ENCODE peak calls at places on chromosomes 5 and 9, in six cellular contexts. One of them, this sample, is unnamed.

GRCh38 chr5:14204785-14205321 is 61.7 kb downstream of the TRIO start:
- DNase-seq in upper lobe of right lung: peak; percentile 74
- DNase-seq in hepatocyte: peak; percentile 70
- DNase-seq in uterus: peak; percentile 71
- DNase-seq in left lung: peak; percentile 73
- DNase-seq in A549: peak; percentile 90
- DNase-seq in this sample: no peak

GRCh38 chr9:36161187-36161586 is 8.0 kb upstream of the CCIN start:
- DNase-seq in hepatocyte: no peak
- DNase-seq in A549: no peak
- DNase-seq in left lung: no peak
- DNase-seq in upper lobe of right lung: no peak
- DNase-seq in uterus: no peak
- DNase-seq in this sample: no peak

GRCh38 chr5:22852807-22853670 is at the start of gene CDH12:
- DNase-seq in A549: no peak
- DNase-seq in hepatocyte: peak; percentile 26
- DNase-seq in upper lobe of right lung: no peak
- DNase-seq in uterus: no peak
- DNase-seq in left lung: no peak
- DNase-seq in this sample: no peak

GRCh38 chr5:91146905-91147600 is 236.1 kb downstream of the ARRDC3 start:
- DNase-seq in upper lobe of right lung: peak; percentile 76
- DNase-seq in uterus: no peak
- DNase-seq in A549: no peak
- DNase-seq in hepatocyte: no peak
- DNase-seq in left lung: peak; percentile 52
- DNase-seq in this sample: no peak

GRCh38 chr9:5557606-5558587 is 47.6 kb downstream of the PDCD1LG2 start:
- DNase-seq in A549: no peak
- DNase-seq in upper lobe of right lung: no peak
- DNase-seq in left lung: peak; percentile 46
- DNase-seq in uterus: no peak
- DNase-seq in hepatocyte: no peak
- DNase-seq in this sample: no peak

GRCh38 chr9:109652112-109652511 is 127.9 kb upstream of the PALM2AKAP2 start:
- DNase-seq in hepatocyte: no peak
- DNase-seq in uterus: no peak
- DNase-seq in upper lobe of right lung: no peak
- DNase-seq in left lung: no peak
- DNase-seq in A549: no peak
- DNase-seq in this sample: no peak

GRCh38 chr5:148482697-148483462 is 99.1 kb downstream of the FBXO38 start:
- DNase-seq in hepatocyte: peak; percentile 51
- DNase-seq in A549: peak; percentile 72
- DNase-seq in uterus: no peak
- DNase-seq in left lung: peak; percentile 65
- DNase-seq in upper lobe of right lung: peak; percentile 75
- DNase-seq in this sample: peak; percentile 79

GRCh38 chr9:110532908-110533665 is 46.5 kb downstream of the SVEP1 start:
- DNase-seq in A549: no peak
- DNase-seq in uterus: no peak
- DNase-seq in hepatocyte: no peak
- DNase-seq in left lung: no peak
- DNase-seq in upper lobe of right lung: no peak
- DNase-seq in this sample: no peak

GRCh38 chr5:116574682-116575634 is at the start of gene SEMA6A:
- DNase-seq in A549: peak; percentile 82
- DNase-seq in upper lobe of right lung: peak; percentile 89
- DNase-seq in uterus: peak; percentile 85
- DNase-seq in left lung: peak; percentile 86
- DNase-seq in hepatocyte: peak; percentile 95
- DNase-seq in this sample: peak; percentile 89

GRCh38 chr9:74025402-74025894 is 471.7 kb upstream of the RORB start:
- DNase-seq in upper lobe of right lung: no peak
- DNase-seq in uterus: no peak
- DNase-seq in hepatocyte: peak; percentile 39
- DNase-seq in left lung: no peak
- DNase-seq in A549: peak; percentile 32
- DNase-seq in this sample: no peak

GRCh38 chr9:88741335-88741734 is 206.4 kb downstream of the NXNL2 start:
- DNase-seq in upper lobe of right lung: no peak
- DNase-seq in uterus: no peak
- DNase-seq in A549: peak; percentile 44
- DNase-seq in hepatocyte: no peak
- DNase-seq in left lung: no peak
- DNase-seq in this sample: no peak

GRCh38 chr5:66929995-66930394 is 266.6 kb downstream of the CD180 start:
- DNase-seq in upper lobe of right lung: no peak
- DNase-seq in hepatocyte: no peak
- DNase-seq in uterus: no peak
- DNase-seq in A549: no peak
- DNase-seq in left lung: no peak
- DNase-seq in this sample: no peak

GRCh38 chr5:66929281-66929680 is 267.3 kb downstream of the CD180 start:
- DNase-seq in uterus: no peak
- DNase-seq in left lung: no peak
- DNase-seq in hepatocyte: no peak
- DNase-seq in A549: no peak
- DNase-seq in upper lobe of right lung: no peak
- DNase-seq in this sample: no peak

GRCh38 chr5:66931651-66932050 is 264.9 kb downstream of the CD180 start:
- DNase-seq in left lung: no peak
- DNase-seq in upper lobe of right lung: no peak
- DNase-seq in uterus: no peak
- DNase-seq in hepatocyte: no peak
- DNase-seq in A549: no peak
- DNase-seq in this sample: no peak

GRCh38 chr5:66933066-66933465 is 263.5 kb downstream of the CD180 start:
- DNase-seq in uterus: no peak
- DNase-seq in hepatocyte: no peak
- DNase-seq in A549: no peak
- DNase-seq in upper lobe of right lung: no peak
- DNase-seq in left lung: no peak
- DNase-seq in this sample: no peak

GRCh38 chr5:66932446-66932845 is 264.2 kb downstream of the CD180 start:
- DNase-seq in hepatocyte: no peak
- DNase-seq in upper lobe of right lung: no peak
- DNase-seq in uterus: no peak
- DNase-seq in A549: no peak
- DNase-seq in left lung: no peak
- DNase-seq in this sample: no peak
- H3K27ac ChIP-seq in hepatocyte: no peak overlapping the region
- H3K27ac ChIP-seq in upper lobe of right lung: no peak overlapping the region
- H3K27ac ChIP-seq in uterus: no peak overlapping the region
- H3K27ac ChIP-seq in A549: no peak overlapping the region
- H3K27ac ChIP-seq in left lung: no peak overlapping the region
- H3K27ac ChIP-seq in this sample: no peak overlapping the region

DNA sequence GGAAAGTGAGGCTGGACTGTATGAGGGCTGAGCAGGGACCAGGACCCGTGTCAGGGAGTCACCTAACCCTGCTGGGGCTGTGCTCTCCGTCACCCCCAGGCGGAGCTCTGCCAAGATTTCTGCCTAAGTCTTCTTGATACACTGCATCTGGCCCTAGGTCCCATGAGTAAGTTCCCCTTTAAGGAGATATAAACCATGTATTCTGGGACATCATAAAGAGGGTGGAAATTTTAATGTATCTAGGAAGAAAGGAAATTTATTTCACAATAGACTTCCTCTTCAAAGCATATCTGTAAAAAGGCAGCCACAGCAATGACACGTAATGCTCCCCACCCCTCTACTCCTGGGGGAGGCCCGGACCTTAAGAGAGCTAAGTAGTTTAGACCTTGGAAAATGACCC is 183.4 kb downstream of the FBXL7 start:
- DNase-seq in uterus: no peak
- DNase-seq in A549: peak; percentile 12
- DNase-seq in hepatocyte: peak; percentile 21
- DNase-seq in upper lobe of right lung: no peak
- DNase-seq in left lung: no peak
- DNase-seq in this sample: no peak
- TF ChIP-seq CTCF in uterus: no peak
- TF ChIP-seq CTCF in A549: no peak
- TF ChIP-seq CTCF in hepatocyte: peak; percentile 18
- TF ChIP-seq CTCF in upper lobe of right lung: peak; percentile 18
- TF ChIP-seq CTCF in left lung: no peak
- TF ChIP-seq CTCF in this sample: no peak

GRCh38 chr9:126051446-126052130 is 275.0 kb upstream of the MVB12B start:
- DNase-seq in uterus: no peak
- DNase-seq in hepatocyte: no peak
- DNase-seq in A549: no peak
- DNase-seq in upper lobe of right lung: peak; percentile 30
- DNase-seq in left lung: no peak
- DNase-seq in this sample: no peak

GRCh38 chr9:126052791-126053190 is 273.8 kb upstream of the MVB12B start:
- DNase-seq in A549: no peak
- DNase-seq in upper lobe of right lung: peak; percentile 41
- DNase-seq in hepatocyte: no peak
- DNase-seq in uterus: no peak
- DNase-seq in left lung: no peak
- DNase-seq in this sample: no peak

GRCh38 chr9:126050605-126050990 is 276.0 kb upstream of the MVB12B start:
- DNase-seq in hepatocyte: no peak
- DNase-seq in left lung: no peak
- DNase-seq in uterus: no peak
- DNase-seq in upper lobe of right lung: peak; percentile 27
- DNase-seq in A549: no peak
- DNase-seq in this sample: no peak

GRCh38 chr9:126049088-126049487 is 277.5 kb upstream of the MVB12B start:
- DNase-seq in A549: no peak
- DNase-seq in uterus: no peak
- DNase-seq in hepatocyte: no peak
- DNase-seq in left lung: no peak
- DNase-seq in upper lobe of right lung: no peak
- DNase-seq in this sample: no peak

GRCh38 chr9:126049896-126050604 is 276.6 kb upstream of the MVB12B start:
- DNase-seq in left lung: no peak
- DNase-seq in upper lobe of right lung: no peak
- DNase-seq in A549: peak; percentile 25
- DNase-seq in uterus: no peak
- DNase-seq in hepatocyte: no peak
- DNase-seq in this sample: no peak
- H3K27ac ChIP-seq in left lung: no peak overlapping the region
- H3K27ac ChIP-seq in upper lobe of right lung: no peak overlapping the region
- H3K27ac ChIP-seq in A549: no peak overlapping the region
- H3K27ac ChIP-seq in uterus: no peak overlapping the region
- H3K27ac ChIP-seq in hepatocyte: no peak overlapping the region
- H3K27ac ChIP-seq in this sample: no peak overlapping the region

GRCh38 chr9:75071530-75072122 is 16.3 kb downstream of the NMRK1 start:
- DNase-seq in left lung: peak; percentile 75
- DNase-seq in A549: no peak
- DNase-seq in uterus: no peak
- DNase-seq in upper lobe of right lung: peak; percentile 82
- DNase-seq in hepatocyte: no peak
- DNase-seq in this sample: no peak
- TF ChIP-seq CTCF in left lung: no peak
- TF ChIP-seq CTCF in A549: no peak
- TF ChIP-seq CTCF in uterus: no peak
- TF ChIP-seq CTCF in upper lobe of right lung: no peak
- TF ChIP-seq CTCF in hepatocyte: no peak
- TF ChIP-seq CTCF in this sample: no peak

GRCh38 chr9:130023994-130024596 is 18.9 kb downstream of the FNBP1 start:
- DNase-seq in A549: no peak
- DNase-seq in hepatocyte: no peak
- DNase-seq in upper lobe of right lung: no peak
- DNase-seq in uterus: no peak
- DNase-seq in left lung: no peak
- DNase-seq in this sample: no peak
- H3K27ac ChIP-seq in A549: peak overlapping the region; percentile 59
- H3K27ac ChIP-seq in hepatocyte: no peak overlapping the region
- H3K27ac ChIP-seq in upper lobe of right lung: no peak overlapping the region
- H3K27ac ChIP-seq in uterus: peak overlapping the region; percentile 71
- H3K27ac ChIP-seq in left lung: no peak overlapping the region
- H3K27ac ChIP-seq in this sample: no peak overlapping the region

DNA sequence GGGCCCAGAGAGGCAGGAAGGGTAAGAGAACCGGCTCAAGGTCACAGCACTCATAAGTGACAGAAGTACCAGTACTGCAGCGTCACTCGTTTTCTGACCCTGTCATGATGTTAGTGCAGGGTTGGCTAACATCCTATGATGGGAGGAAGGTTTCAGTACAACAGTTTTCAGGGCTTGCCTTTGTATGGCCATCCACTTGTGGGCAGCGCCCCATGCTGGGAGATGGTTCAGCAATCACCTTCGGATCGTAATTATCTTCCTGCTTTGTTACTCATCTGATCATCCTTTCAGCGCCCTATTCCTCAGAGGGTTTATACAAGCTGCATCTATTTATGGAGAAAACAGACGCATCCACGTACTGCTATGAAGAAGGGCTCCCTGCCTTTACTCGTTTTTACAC is 2.4 kb downstream of the MAP1B start:
- DNase-seq in hepatocyte: peak; percentile 18
- DNase-seq in A549: peak; percentile 68
- DNase-seq in upper lobe of right lung: no peak
- DNase-seq in left lung: no peak
- DNase-seq in uterus: no peak
- DNase-seq in this sample: no peak
- TF ChIP-seq CTCF in hepatocyte: no peak
- TF ChIP-seq CTCF in A549: peak; percentile 44
- TF ChIP-seq CTCF in upper lobe of right lung: no peak
- TF ChIP-seq CTCF in left lung: no peak
- TF ChIP-seq CTCF in uterus: no peak
- TF ChIP-seq CTCF in this sample: no peak

GRCh38 chr9:37760416-37761165 is 7.0 kb downstream of the TRMT10B start:
- DNase-seq in upper lobe of right lung: no peak
- DNase-seq in A549: no peak
- DNase-seq in uterus: no peak
- DNase-seq in left lung: no peak
- DNase-seq in hepatocyte: no peak
- DNase-seq in this sample: no peak

GRCh38 chr9:37758747-37759146 is 5.1 kb downstream of the TRMT10B start:
- DNase-seq in A549: no peak
- DNase-seq in left lung: no peak
- DNase-seq in uterus: no peak
- DNase-seq in hepatocyte: no peak
- DNase-seq in upper lobe of right lung: no peak
- DNase-seq in this sample: no peak

GRCh38 chr9:37761511-37761910 is 7.9 kb downstream of the TRMT10B start:
- DNase-seq in upper lobe of right lung: no peak
- DNase-seq in uterus: no peak
- DNase-seq in hepatocyte: no peak
- DNase-seq in A549: no peak
- DNase-seq in left lung: no peak
- DNase-seq in this sample: no peak
- H3K27ac ChIP-seq in upper lobe of right lung: no peak overlapping the region
- H3K27ac ChIP-seq in uterus: no peak overlapping the region
- H3K27ac ChIP-seq in hepatocyte: peak overlapping the region; percentile 26
- H3K27ac ChIP-seq in A549: peak overlapping the region; percentile 18
- H3K27ac ChIP-seq in left lung: no peak overlapping the region
- H3K27ac ChIP-seq in this sample: no peak overlapping the region

GRCh38 chr9:79928661-79929060 is 356.9 kb downstream of the TLE4 start:
- DNase-seq in uterus: no peak
- DNase-seq in left lung: no peak
- DNase-seq in hepatocyte: no peak
- DNase-seq in A549: no peak
- DNase-seq in upper lobe of right lung: no peak
- DNase-seq in this sample: no peak
- TF ChIP-seq CTCF in uterus: no peak
- TF ChIP-seq CTCF in left lung: no peak
- TF ChIP-seq CTCF in hepatocyte: no peak
- TF ChIP-seq CTCF in A549: no peak
- TF ChIP-seq CTCF in upper lobe of right lung: no peak
- TF ChIP-seq CTCF in this sample: no peak